ENCODE peak calls at places on chromosome 12, in ten cellular contexts. T is CD4-positive, alpha-beta T cell; A is tibial artery; W is stomach; O is breast epithelium; N is suprapubic skin; I is thoracic aorta; H is heart left ventricle; M is lower lobe of right lung; U is esophagus squamous epithelium. Y is an unnamed sample.

GRCh38 chr12:104063712-104064030 is 660 bp upstream of the HCFC2 start:
- DNase-seq in T (no peak), A (peak), W (no peak), O (no peak), N (no peak), I (no peak), H (no peak), M (no peak), U (no peak), Y (no peak)

GRCh38 chr12:115375188-115375991 is 691.4 kb upstream of the TBX3 start:
- DNase-seq in T (no peak), A (no peak), W (no peak), O (no peak), N (no peak), I (no peak), H (no peak), M (no peak), U (no peak), Y (no peak)

GRCh38 chr12:58539295-58539694 is 381.0 kb downstream of the LRIG3 start:
- DNase-seq in T (no peak), A (no peak), W (no peak), O (no peak), N (no peak), I (no peak), H (no peak), M (no peak), U (no peak), Y (no peak)

GRCh38 chr12:125284945-125285344 is 219.7 kb downstream of the AACS start:
- DNase-seq in T (no peak), A (no peak), W (no peak), O (no peak), N (no peak), I (no peak), H (no peak), M (no peak), U (no peak), Y (no peak)

GRCh38 chr12:67052981-67053380 is 216.2 kb upstream of the CAND1 start:
- DNase-seq in T (no peak), A (no peak), W (no peak), O (no peak), N (no peak), I (no peak), H (no peak), M (no peak), U (no peak), Y (no peak)

GRCh38 chr12:31651893-31652521 is 7.5 kb upstream of the ETFBKMT start:
- DNase-seq in T (no peak), A (no peak), W (peak), O (no peak), N (no peak), I (no peak), H (no peak), M (no peak), U (no peak), Y (no peak)

GRCh38 chr12:95740751-95741150 is 49.8 kb downstream of the NTN4 start:
- DNase-seq in T (no peak), A (no peak), W (no peak), O (no peak), N (no peak), I (no peak), H (no peak), M (no peak), U (no peak), Y (no peak)

GRCh38 chr12:96448287-96448686 is 41.1 kb upstream of the CFAP54 start:
- DNase-seq in T (no peak), A (no peak), W (no peak), O (no peak), N (no peak), I (no peak), H (no peak), M (no peak), U (no peak), Y (no peak)

GRCh38 chr12:39006286-39006685 is 100.9 kb upstream of the CPNE8 start:
- DNase-seq in T (no peak), A (no peak), W (no peak), O (no peak), N (no peak), I (no peak), H (no peak), M (no peak), U (no peak), Y (no peak)

GRCh38 chr12:131530041-131530332 is 180.9 kb upstream of the SFSWAP start:
- DNase-seq in T (no peak), A (no peak), W (no peak), O (no peak), N (no peak), I (no peak), H (no peak), M (no peak), U (no peak), Y (no peak)

GRCh38 chr12:66905201-66905600 is 226.3 kb upstream of the GRIP1 start:
- DNase-seq in T (no peak), A (no peak), W (no peak), O (no peak), N (no peak), I (no peak), H (no peak), M (no peak), U (no peak), Y (no peak)

GRCh38 chr12:65923228-65923627 is 98.9 kb downstream of the HMGA2 start:
- DNase-seq in T (no peak), A (no peak), W (no peak), O (no peak), N (no peak), I (no peak), H (no peak), M (no peak), U (no peak), Y (no peak)

GRCh38 chr12:19967486-19967885 is 400.9 kb upstream of the PDE3A start:
- DNase-seq in T (no peak), A (no peak), W (no peak), O (no peak), N (no peak), I (no peak), H (no peak), M (no peak), U (no peak), Y (no peak)

GRCh38 chr12:131865196-131865875 is 29.1 kb upstream of the ULK1 start:
- DNase-seq in T (no peak), A (no peak), W (no peak), O (no peak), N (peak), I (no peak), H (no peak), M (no peak), U (no peak), Y (no peak)

GRCh38 chr12:20513189-20513588 is 144.9 kb downstream of the PDE3A start:
- DNase-seq in T (no peak), A (no peak), W (no peak), O (no peak), N (no peak), I (no peak), H (no peak), M (no peak), U (no peak), Y (no peak)

GRCh38 chr12:78555802-78556201 is 308.8 kb upstream of the SYT1 start:
- DNase-seq in T (no peak), A (no peak), W (no peak), O (no peak), N (no peak), I (no peak), H (no peak), M (no peak), U (no peak), Y (no peak)

GRCh38 chr12:95231190-95231589 is 13.6 kb downstream of the VEZT start:
- DNase-seq in T (no peak), A (no peak), W (no peak), O (no peak), N (no peak), I (no peak), H (no peak), M (no peak), U (no peak), Y (no peak)

GRCh38 chr12:115519359-115519758 is 758.1 kb downstream of the MED13L start:
- DNase-seq in T (no peak), A (no peak), W (no peak), O (no peak), N (no peak), I (no peak), H (no peak), M (no peak), U (no peak), Y (no peak)

GRCh38 chr12:25937096-25937495 is 21.4 kb upstream of the RASSF8 start:
- DNase-seq in T (no peak), A (no peak), W (no peak), O (no peak), N (no peak), I (no peak), H (no peak), M (no peak), U (no peak), Y (no peak)

GRCh38 chr12:111636209-111636928 is 37.3 kb upstream of the ATXN2 start:
- DNase-seq in T (no peak), A (peak), W (peak), O (peak), N (peak), I (peak), H (peak), M (peak), U (no peak), Y (no peak)

GRCh38 chr12:93725531-93725930 is 48.4 kb downstream of the CRADD start:
- DNase-seq in T (no peak), A (no peak), W (no peak), O (no peak), N (no peak), I (no peak), H (no peak), M (no peak), U (no peak), Y (no peak)

GRCh38 chr12:121823727-121824115 is 19.9 kb downstream of the SETD1B start:
- DNase-seq in T (no peak), A (no peak), W (no peak), O (no peak), N (no peak), I (no peak), H (no peak), M (no peak), U (no peak), Y (no peak)

GRCh38 chr12:49043856-49044258 is 16.7 kb downstream of the KMT2D start:
- DNase-seq in T (peak), A (no peak), W (peak), O (no peak), N (no peak), I (no peak), H (peak), M (peak), U (no peak), Y (peak)
- H3K27ac ChIP-seq in T (no peak), A (no peak), W (no peak), O (no peak), N (no peak), I (no peak), H (no peak), M (no peak), U (no peak), Y (peak)

GRCh38 chr12:130489293-130489692 is 151.6 kb downstream of the PIWIL1 start:
- DNase-seq in T (no peak), A (no peak), W (no peak), O (no peak), N (no peak), I (no peak), H (no peak), M (no peak), U (no peak), Y (no peak)

GRCh38 chr12:130493951-130494350 is 156.3 kb downstream of the PIWIL1 start:
- DNase-seq in T (no peak), A (no peak), W (no peak), O (no peak), N (no peak), I (no peak), H (no peak), M (no peak), U (no peak), Y (no peak)

GRCh38 chr12:130494736-130495135 is 157.0 kb downstream of the PIWIL1 start:
- DNase-seq in T (no peak), A (no peak), W (no peak), O (no peak), N (no peak), I (no peak), H (no peak), M (no peak), U (no peak), Y (no peak)

GRCh38 chr12:130490674-130491073 is 153.0 kb downstream of the PIWIL1 start:
- DNase-seq in T (no peak), A (no peak), W (no peak), O (no peak), N (no peak), I (no peak), H (no peak), M (no peak), U (no peak), Y (no peak)

GRCh38 chr12:130491421-130492357 is 154.0 kb downstream of the PIWIL1 start:
- DNase-seq in T (no peak), A (no peak), W (no peak), O (no peak), N (no peak), I (no peak), H (no peak), M (no peak), U (no peak), Y (no peak)
- H3K27ac ChIP-seq in T (no peak), A (no peak), W (no peak), O (no peak), N (no peak), I (no peak), H (peak), M (no peak), U (no peak), Y (no peak)

DNA sequence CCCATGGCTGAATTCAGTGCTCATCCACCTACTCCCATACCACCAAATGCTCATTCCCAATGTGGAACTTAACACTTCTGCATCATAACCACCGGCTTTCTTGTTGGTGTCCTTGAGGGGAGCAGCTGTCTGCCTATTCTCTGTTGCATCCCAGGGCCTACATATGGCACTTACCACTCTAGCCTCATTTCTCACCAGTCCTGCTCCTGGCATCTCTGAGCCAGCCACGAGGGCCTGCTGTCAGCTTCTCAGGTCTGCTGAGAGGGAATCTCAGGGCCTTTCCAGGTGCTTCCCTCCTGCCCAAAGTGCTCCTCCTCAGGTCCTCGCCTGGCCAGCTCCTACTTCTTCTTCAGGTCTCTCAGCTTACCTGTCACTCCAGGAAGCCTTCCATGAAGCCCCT is 24.0 kb upstream of the RND1 start:
- DNase-seq in T (no peak), A (no peak), W (no peak), O (no peak), N (no peak), I (no peak), H (no peak), M (no peak), U (no peak), Y (no peak)
- H3K27ac ChIP-seq in T (no peak), A (no peak), W (no peak), O (no peak), N (no peak), I (no peak), H (no peak), M (no peak), U (no peak), Y (no peak)

DNA sequence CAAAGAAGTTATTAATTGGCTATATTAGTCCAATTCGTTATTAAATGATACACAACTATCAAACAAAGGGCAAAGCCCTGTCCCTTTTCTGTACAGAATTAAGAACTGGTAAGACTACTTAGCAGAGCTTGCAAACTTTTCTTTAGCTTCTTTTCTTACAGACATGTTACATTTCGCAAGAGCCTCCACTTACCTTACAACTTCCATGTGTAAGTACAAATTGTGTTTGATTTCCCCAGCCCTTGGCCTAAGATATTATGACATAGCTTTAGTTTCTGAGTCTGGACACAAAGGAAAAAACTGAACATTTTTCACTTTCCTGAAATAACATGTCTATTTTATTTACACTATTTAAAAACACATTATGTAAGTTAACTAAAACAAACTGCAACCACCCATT is 1.7 kb downstream of the ATF7 start:
- DNase-seq in T (no peak), A (no peak), W (no peak), O (no peak), N (no peak), I (no peak), H (no peak), M (no peak), U (no peak), Y (no peak)
- H3K27ac ChIP-seq in T (no peak), A (peak), W (peak), O (peak), N (peak), I (peak), H (peak), M (peak), U (peak), Y (peak)

GRCh38 chr12:127504874-127505273 is 762.1 kb upstream of the TMEM132C start:
- DNase-seq in T (no peak), A (no peak), W (no peak), O (no peak), N (no peak), I (no peak), H (no peak), M (no peak), U (no peak), Y (no peak)
- H3K27ac ChIP-seq in T (no peak), A (no peak), W (no peak), O (no peak), N (no peak), I (no peak), H (no peak), M (no peak), U (no peak), Y (no peak)

GRCh38 chr12:55713721-55714120 is 2.1 kb upstream of the BLOC1S1 start:
- DNase-seq in T (no peak), A (no peak), W (no peak), O (no peak), N (no peak), I (no peak), H (no peak), M (no peak), U (no peak), Y (no peak)

GRCh38 chr12:55708695-55709233 is 1.1 kb upstream of the ITGA7 start:
- DNase-seq in T (no peak), A (no peak), W (no peak), O (no peak), N (no peak), I (no peak), H (peak), M (no peak), U (no peak), Y (no peak)

GRCh38 chr12:55712700-55713415 is 3.0 kb upstream of the BLOC1S1 start:
- DNase-seq in T (no peak), A (no peak), W (no peak), O (no peak), N (no peak), I (no peak), H (no peak), M (no peak), U (no peak), Y (no peak)

GRCh38 chr12:55715169-55715764 is 579 bp upstream of the BLOC1S1 start:
- DNase-seq in T (no peak), A (no peak), W (no peak), O (no peak), N (no peak), I (no peak), H (no peak), M (no peak), U (no peak), Y (no peak)

GRCh38 chr12:55712154-55712553 is 3.7 kb upstream of the BLOC1S1 start:
- DNase-seq in T (no peak), A (no peak), W (no peak), O (no peak), N (no peak), I (no peak), H (peak), M (no peak), U (no peak), Y (no peak)
- H3K27ac ChIP-seq in T (no peak), A (peak), W (peak), O (no peak), N (no peak), I (peak), H (peak), M (no peak), U (peak), Y (no peak)

GRCh38 chr12:92297405-92297804 is 151.8 kb upstream of the BTG1 start:
- DNase-seq in T (no peak), A (no peak), W (no peak), O (no peak), N (no peak), I (no peak), H (no peak), M (no peak), U (no peak), Y (no peak)
- H3K27ac ChIP-seq in T (no peak), A (no peak), W (peak), O (peak), N (peak), I (no peak), H (peak), M (peak), U (no peak), Y (no peak)

Y was measured in CD8-positive, alpha-beta memory T cell.